ENCODE peak calls at places on chromosome 9, in four cellular contexts. One of them, this sample, is unnamed.

GRCh38 chr9:98778711-98779530 is 17.4 kb downstream of the ANKS6 start:
- DNase-seq in astrocyte of the cerebellum: no peak
- DNase-seq in BE2C: no peak
- DNase-seq in T1000: no peak
- DNase-seq in this sample: no peak

GRCh38 chr9:114270120-114270975 is 52.5 kb upstream of the ORM1 start:
- DNase-seq in astrocyte of the cerebellum: no peak
- DNase-seq in BE2C: no peak
- DNase-seq in T1000: no peak
- DNase-seq in this sample: no peak

GRCh38 chr9:126624912-126625311 is 11.2 kb downstream of the LMX1B start:
- DNase-seq in astrocyte of the cerebellum: no peak
- DNase-seq in BE2C: no peak
- DNase-seq in T1000: no peak
- DNase-seq in this sample: no peak

GRCh38 chr9:34866614-34867013 is 91.5 kb upstream of the PHF24 start:
- DNase-seq in astrocyte of the cerebellum: no peak
- DNase-seq in BE2C: no peak
- DNase-seq in T1000: no peak
- DNase-seq in this sample: no peak

GRCh38 chr9:126738553-126738952 is 66.3 kb upstream of the ZBTB43 start:
- DNase-seq in astrocyte of the cerebellum: no peak
- DNase-seq in BE2C: no peak
- DNase-seq in T1000: no peak
- DNase-seq in this sample: no peak

GRCh38 chr9:33065157-33066076 is 11.1 kb downstream of the SMU1 start:
- DNase-seq in astrocyte of the cerebellum: no peak
- DNase-seq in BE2C: no peak
- DNase-seq in T1000: no peak
- DNase-seq in this sample: no peak

GRCh38 chr9:2163231-2163885 is 148.2 kb downstream of the SMARCA2 start:
- DNase-seq in astrocyte of the cerebellum: no peak
- DNase-seq in BE2C: no peak
- DNase-seq in T1000: no peak
- DNase-seq in this sample: no peak

GRCh38 chr9:128055222-128056040 is 11.7 kb downstream of the NAIF1 start:
- DNase-seq in astrocyte of the cerebellum: no peak
- DNase-seq in BE2C: no peak
- DNase-seq in T1000: no peak
- DNase-seq in this sample: no peak

GRCh38 chr9:70470050-70471015 is 55.9 kb upstream of the KLF9 start:
- DNase-seq in astrocyte of the cerebellum: no peak
- DNase-seq in BE2C: no peak
- DNase-seq in T1000: no peak
- DNase-seq in this sample: peak

GRCh38 chr9:93308158-93308602 is 124.2 kb downstream of the WNK2 start:
- DNase-seq in astrocyte of the cerebellum: no peak
- DNase-seq in BE2C: no peak
- DNase-seq in T1000: no peak
- DNase-seq in this sample: no peak

GRCh38 chr9:130328349-130328801 is 62.8 kb downstream of the HMCN2 start:
- DNase-seq in astrocyte of the cerebellum: no peak
- DNase-seq in BE2C: peak
- DNase-seq in T1000: no peak
- DNase-seq in this sample: peak

GRCh38 chr9:126880947-126881332 is 20.5 kb downstream of the ZBTB34 start:
- DNase-seq in astrocyte of the cerebellum: no peak
- DNase-seq in BE2C: no peak
- DNase-seq in T1000: no peak
- DNase-seq in this sample: peak

GRCh38 chr9:76451234-76451633 is 7.7 kb upstream of the GCNT1 start:
- DNase-seq in astrocyte of the cerebellum: peak
- DNase-seq in BE2C: no peak
- DNase-seq in T1000: peak
- DNase-seq in this sample: no peak

GRCh38 chr9:89923174-89923573 is 318.4 kb downstream of the GADD45G start:
- DNase-seq in astrocyte of the cerebellum: no peak
- DNase-seq in BE2C: no peak
- DNase-seq in T1000: no peak
- DNase-seq in this sample: no peak

GRCh38 chr9:137067860-137068538 is 2.4 kb downstream of the SAPCD2 start:
- DNase-seq in astrocyte of the cerebellum: peak
- DNase-seq in BE2C: peak
- DNase-seq in T1000: peak
- DNase-seq in this sample: peak

GRCh38 chr9:81108391-81108790 is 581.0 kb downstream of the TLE1 start:
- DNase-seq in astrocyte of the cerebellum: no peak
- DNase-seq in BE2C: no peak
- DNase-seq in T1000: peak
- DNase-seq in this sample: no peak

GRCh38 chr9:136700959-136701664 is 11.3 kb upstream of the DIPK1B start:
- DNase-seq in astrocyte of the cerebellum: no peak
- DNase-seq in BE2C: no peak
- DNase-seq in T1000: no peak
- DNase-seq in this sample: no peak

GRCh38 chr9:33817327-33818166 is 587 bp downstream of the UBE2R2 start:
- DNase-seq in astrocyte of the cerebellum: peak
- DNase-seq in BE2C: peak
- DNase-seq in T1000: peak
- DNase-seq in this sample: peak

GRCh38 chr9:112233769-112234168 is 58.7 kb upstream of the SUSD1 start:
- DNase-seq in astrocyte of the cerebellum: no peak
- DNase-seq in BE2C: no peak
- DNase-seq in T1000: no peak
- DNase-seq in this sample: no peak

GRCh38 chr9:136740971-136741884 is 1.5 kb downstream of the LCN10 start:
- DNase-seq in astrocyte of the cerebellum: no peak
- DNase-seq in BE2C: no peak
- DNase-seq in T1000: no peak
- DNase-seq in this sample: peak

GRCh38 chr9:127921592-127922120 is 4.8 kb upstream of the ST6GALNAC4 start:
- DNase-seq in astrocyte of the cerebellum: no peak
- DNase-seq in BE2C: peak
- DNase-seq in T1000: peak
- DNase-seq in this sample: peak

GRCh38 chr9:137813651-137814415 is 63.7 kb upstream of the CACNA1B start:
- DNase-seq in astrocyte of the cerebellum: no peak
- DNase-seq in BE2C: no peak
- DNase-seq in T1000: no peak
- DNase-seq in this sample: no peak

GRCh38 chr9:93379051-93379450 is 72.4 kb upstream of the FAM120A start:
- DNase-seq in astrocyte of the cerebellum: no peak
- DNase-seq in BE2C: no peak
- DNase-seq in T1000: no peak
- DNase-seq in this sample: no peak

GRCh38 chr9:1722404-1722803 is 292.7 kb upstream of the SMARCA2 start:
- DNase-seq in astrocyte of the cerebellum: no peak
- DNase-seq in BE2C: no peak
- DNase-seq in T1000: no peak
- DNase-seq in this sample: no peak

GRCh38 chr9:125971895-125972729 is 224.9 kb downstream of the PBX3 start:
- DNase-seq in astrocyte of the cerebellum: no peak
- DNase-seq in BE2C: no peak
- DNase-seq in T1000: no peak
- DNase-seq in this sample: no peak

GRCh38 chr9:34171753-34172535 is 6.9 kb upstream of the UBAP1 start:
- DNase-seq in astrocyte of the cerebellum: no peak
- DNase-seq in BE2C: no peak
- DNase-seq in T1000: no peak
- DNase-seq in this sample: no peak

GRCh38 chr9:7802666-7803065 is 3.1 kb upstream of the DMAC1 start:
- DNase-seq in astrocyte of the cerebellum: no peak
- DNase-seq in BE2C: no peak
- DNase-seq in T1000: no peak
- DNase-seq in this sample: no peak